ENCODE peak calls at places on chromosomes 11 and 22, in four cellular contexts. R is smooth muscle cell of the brain vasculature, Y is HFF-Myc, Q is transverse colon. U is an unnamed sample.

GRCh38 chr11:818396-819128 is at the start of gene PNPLA2:
- DNase-seq in R (no peak), Y (no peak), Q (peak), U (no peak)

GRCh38 chr11:13446444-13446843 is 16.6 kb downstream of the BTBD10 start:
- DNase-seq in R (no peak), Y (no peak), Q (no peak), U (no peak)

GRCh38 chr11:125376117-125376516 is 119.9 kb downstream of the FEZ1 start:
- DNase-seq in R (no peak), Y (no peak), Q (no peak), U (peak)

GRCh38 chr11:111729441-111729840 is 36.7 kb downstream of the PPP2R1B start:
- DNase-seq in R (no peak), Y (no peak), Q (no peak), U (no peak)

GRCh38 chr11:96464695-96465307 is 75.0 kb downstream of the JRKL start:
- DNase-seq in R (peak), Y (peak), Q (no peak), U (peak)

GRCh38 chr11:46655631-46656030 is 38.3 kb downstream of the ATG13 start:
- DNase-seq in R (no peak), Y (no peak), Q (no peak), U (no peak)

GRCh38 chr11:134578807-134579708 is 167.0 kb upstream of the B3GAT1 start:
- DNase-seq in R (no peak), Y (no peak), Q (peak), U (no peak)

GRCh38 chr22:37489994-37490393 is 3.8 kb upstream of the MFNG start:
- DNase-seq in R (no peak), Y (no peak), Q (no peak), U (no peak)

GRCh38 chr22:37334859-37335818 is 52.8 kb downstream of the CYTH4 start:
- DNase-seq in R (no peak), Y (no peak), Q (no peak), U (no peak)

GRCh38 chr22:37269930-37270678 is 12.2 kb upstream of the CYTH4 start:
- DNase-seq in R (no peak), Y (no peak), Q (no peak), U (no peak)

GRCh38 chr11:9512370-9513019 is 51.7 kb downstream of the ZNF143 start:
- DNase-seq in R (no peak), Y (no peak), Q (no peak), U (no peak)

GRCh38 chr11:134742956-134743808 is 331.1 kb upstream of the B3GAT1 start:
- DNase-seq in R (no peak), Y (no peak), Q (no peak), U (no peak)

GRCh38 chr11:80365980-80366379 is 925.1 kb upstream of the TENM4 start:
- DNase-seq in R (no peak), Y (no peak), Q (no peak), U (no peak)

GRCh38 chr11:110712643-110713468 is 619 bp upstream of the ARHGAP20 start:
- DNase-seq in R (no peak), Y (no peak), Q (peak), U (no peak)

GRCh38 chr11:21564813-21565212 is 628.1 kb upstream of the ANO5 start:
- DNase-seq in R (no peak), Y (no peak), Q (no peak), U (no peak)

GRCh38 chr22:48796295-48797015 is 1031.2 kb downstream of the BRD1 start:
- DNase-seq in R (no peak), Y (no peak), Q (no peak), U (no peak)

GRCh38 chr11:86806903-86807302 is 6.6 kb downstream of the PRSS23 start:
- DNase-seq in R (no peak), Y (no peak), Q (no peak), U (no peak)

GRCh38 chr11:10725114-10725906 is 25.7 kb upstream of the CTR9 start:
- DNase-seq in R (no peak), Y (no peak), Q (no peak), U (peak)

GRCh38 chr11:19820100-19820499 is 107.5 kb downstream of the NAV2 start:
- DNase-seq in R (no peak), Y (no peak), Q (no peak), U (no peak)

GRCh38 chr11:11243790-11244469 is 109.1 kb downstream of the CSNK2A3 start:
- DNase-seq in R (no peak), Y (no peak), Q (no peak), U (no peak)

GRCh38 chr11:124900464-124900863 is 2.8 kb upstream of the ROBO4 start:
- DNase-seq in R (peak), Y (peak), Q (no peak), U (peak)

GRCh38 chr11:1067812-1068496 is 6.7 kb upstream of the MUC2 start:
- DNase-seq in R (no peak), Y (no peak), Q (no peak), U (no peak)

GRCh38 chr11:95450547-95451123 is 219.6 kb upstream of the SESN3 start:
- DNase-seq in R (no peak), Y (no peak), Q (no peak), U (no peak)

GRCh38 chr11:75275581-75275980 is 35.0 kb downstream of the TPBGL start:
- DNase-seq in R (no peak), Y (no peak), Q (peak), U (no peak)